ENCODE peak calls at places on chromosomes 13 and 19, in six cellular contexts. One of them, this sample, is unnamed.
A peak's percentile ranks its signal among the peaks of the same experiment; 100 is the strongest.

GRCh38 chr19:55372316-55373081 is 2.2 kb upstream of the IL11 start:
- DNase-seq in RCC 7860: peak; percentile 73
- DNase-seq in stimulated activated CD4-positive, alpha-beta T cell treated with anti-CD3 and anti-CD28 coated beads, Interleukin-4, amount 100 ng/mL, for 4 hours: no peak
- DNase-seq in mesenteric fat pad: no peak
- DNase-seq in Caco-2: peak; percentile 62
- DNase-seq in activated B cell treated with CpG ODN at 0.5 μM for 24 hours: no peak
- DNase-seq in this sample: no peak

GRCh38 chr19:10086032-10086903 is at the start of gene SHFL:
- DNase-seq in RCC 7860: no peak
- DNase-seq in stimulated activated CD4-positive, alpha-beta T cell treated with anti-CD3 and anti-CD28 coated beads, Interleukin-4, amount 100 ng/mL, for 4 hours: peak; percentile 83
- DNase-seq in mesenteric fat pad: peak; percentile 94
- DNase-seq in Caco-2: no peak
- DNase-seq in activated B cell treated with CpG ODN at 0.5 μM for 24 hours: peak; percentile 82
- DNase-seq in this sample: peak; percentile 82

GRCh38 chr13:39364797-39365468 is 238.1 kb downstream of the LHFPL6 start:
- DNase-seq in RCC 7860: no peak
- DNase-seq in stimulated activated CD4-positive, alpha-beta T cell treated with anti-CD3 and anti-CD28 coated beads, Interleukin-4, amount 100 ng/mL, for 4 hours: no peak
- DNase-seq in mesenteric fat pad: no peak
- DNase-seq in Caco-2: no peak
- DNase-seq in activated B cell treated with CpG ODN at 0.5 μM for 24 hours: no peak
- DNase-seq in this sample: no peak

GRCh38 chr13:33611016-33611805 is 206.7 kb upstream of the RFC3 start:
- DNase-seq in RCC 7860: peak; percentile 21
- DNase-seq in stimulated activated CD4-positive, alpha-beta T cell treated with anti-CD3 and anti-CD28 coated beads, Interleukin-4, amount 100 ng/mL, for 4 hours: no peak
- DNase-seq in mesenteric fat pad: no peak
- DNase-seq in Caco-2: no peak
- DNase-seq in activated B cell treated with CpG ODN at 0.5 μM for 24 hours: no peak
- DNase-seq in this sample: no peak

GRCh38 chr19:11092181-11092538 is 2.9 kb downstream of the LDLR start:
- DNase-seq in RCC 7860: peak; percentile 70
- DNase-seq in stimulated activated CD4-positive, alpha-beta T cell treated with anti-CD3 and anti-CD28 coated beads, Interleukin-4, amount 100 ng/mL, for 4 hours: peak; percentile 51
- DNase-seq in mesenteric fat pad: no peak
- DNase-seq in Caco-2: no peak
- DNase-seq in activated B cell treated with CpG ODN at 0.5 μM for 24 hours: no peak
- DNase-seq in this sample: no peak

GRCh38 chr13:80339841-80340642 is 884 bp downstream of the SPRY2 start:
- DNase-seq in RCC 7860: peak; percentile 18
- DNase-seq in stimulated activated CD4-positive, alpha-beta T cell treated with anti-CD3 and anti-CD28 coated beads, Interleukin-4, amount 100 ng/mL, for 4 hours: no peak
- DNase-seq in mesenteric fat pad: no peak
- DNase-seq in Caco-2: peak; percentile 62
- DNase-seq in activated B cell treated with CpG ODN at 0.5 μM for 24 hours: peak; percentile 26
- DNase-seq in this sample: peak; percentile 92

GRCh38 chr13:72258340-72258981 is 391.5 kb upstream of the DACH1 start:
- DNase-seq in RCC 7860: no peak
- DNase-seq in stimulated activated CD4-positive, alpha-beta T cell treated with anti-CD3 and anti-CD28 coated beads, Interleukin-4, amount 100 ng/mL, for 4 hours: no peak
- DNase-seq in mesenteric fat pad: no peak
- DNase-seq in Caco-2: no peak
- DNase-seq in activated B cell treated with CpG ODN at 0.5 μM for 24 hours: no peak
- DNase-seq in this sample: no peak

GRCh38 chr19:39156230-39156890 is 30.8 kb downstream of the PAK4 start:
- DNase-seq in RCC 7860: no peak
- DNase-seq in stimulated activated CD4-positive, alpha-beta T cell treated with anti-CD3 and anti-CD28 coated beads, Interleukin-4, amount 100 ng/mL, for 4 hours: no peak
- DNase-seq in mesenteric fat pad: no peak
- DNase-seq in Caco-2: no peak
- DNase-seq in activated B cell treated with CpG ODN at 0.5 μM for 24 hours: no peak
- DNase-seq in this sample: peak; percentile 33

GRCh38 chr19:49333426-49334288 is 1.5 kb upstream of the CD37 start:
- DNase-seq in RCC 7860: no peak
- DNase-seq in stimulated activated CD4-positive, alpha-beta T cell treated with anti-CD3 and anti-CD28 coated beads, Interleukin-4, amount 100 ng/mL, for 4 hours: peak; percentile 76
- DNase-seq in mesenteric fat pad: peak; percentile 88
- DNase-seq in Caco-2: peak; percentile 26
- DNase-seq in activated B cell treated with CpG ODN at 0.5 μM for 24 hours: peak; percentile 81
- DNase-seq in this sample: peak; percentile 79

GRCh38 chr19:8575467-8575997 is 1.7 kb downstream of the MYO1F start:
- DNase-seq in RCC 7860: no peak
- DNase-seq in stimulated activated CD4-positive, alpha-beta T cell treated with anti-CD3 and anti-CD28 coated beads, Interleukin-4, amount 100 ng/mL, for 4 hours: peak; percentile 52
- DNase-seq in mesenteric fat pad: no peak
- DNase-seq in Caco-2: no peak
- DNase-seq in activated B cell treated with CpG ODN at 0.5 μM for 24 hours: no peak
- DNase-seq in this sample: no peak

GRCh38 chr19:18698321-18699167 is 15.1 kb downstream of the CRTC1 start:
- DNase-seq in RCC 7860: no peak
- DNase-seq in stimulated activated CD4-positive, alpha-beta T cell treated with anti-CD3 and anti-CD28 coated beads, Interleukin-4, amount 100 ng/mL, for 4 hours: no peak
- DNase-seq in mesenteric fat pad: no peak
- DNase-seq in Caco-2: no peak
- DNase-seq in activated B cell treated with CpG ODN at 0.5 μM for 24 hours: no peak
- DNase-seq in this sample: no peak

GRCh38 chr13:30125422-30126073 is 181.8 kb downstream of the KATNAL1 start:
- DNase-seq in RCC 7860: no peak
- DNase-seq in stimulated activated CD4-positive, alpha-beta T cell treated with anti-CD3 and anti-CD28 coated beads, Interleukin-4, amount 100 ng/mL, for 4 hours: no peak
- DNase-seq in mesenteric fat pad: peak; percentile 22
- DNase-seq in Caco-2: no peak
- DNase-seq in activated B cell treated with CpG ODN at 0.5 μM for 24 hours: no peak
- DNase-seq in this sample: peak; percentile 76

GRCh38 chr19:43798546-43799409 is 3.5 kb downstream of the LYPD5 start:
- DNase-seq in RCC 7860: no peak
- DNase-seq in stimulated activated CD4-positive, alpha-beta T cell treated with anti-CD3 and anti-CD28 coated beads, Interleukin-4, amount 100 ng/mL, for 4 hours: peak; percentile 87
- DNase-seq in mesenteric fat pad: no peak
- DNase-seq in Caco-2: peak; percentile 82
- DNase-seq in activated B cell treated with CpG ODN at 0.5 μM for 24 hours: no peak
- DNase-seq in this sample: peak; percentile 53

GRCh38 chr19:31534231-31534630 is 185.0 kb upstream of the TSHZ3 start:
- DNase-seq in RCC 7860: no peak
- DNase-seq in stimulated activated CD4-positive, alpha-beta T cell treated with anti-CD3 and anti-CD28 coated beads, Interleukin-4, amount 100 ng/mL, for 4 hours: no peak
- DNase-seq in mesenteric fat pad: no peak
- DNase-seq in Caco-2: no peak
- DNase-seq in activated B cell treated with CpG ODN at 0.5 μM for 24 hours: no peak
- DNase-seq in this sample: no peak

GRCh38 chr13:77370888-77371287 is 44.0 kb upstream of the MYCBP2 start:
- DNase-seq in RCC 7860: no peak
- DNase-seq in stimulated activated CD4-positive, alpha-beta T cell treated with anti-CD3 and anti-CD28 coated beads, Interleukin-4, amount 100 ng/mL, for 4 hours: no peak
- DNase-seq in mesenteric fat pad: no peak
- DNase-seq in Caco-2: no peak
- DNase-seq in activated B cell treated with CpG ODN at 0.5 μM for 24 hours: no peak
- DNase-seq in this sample: no peak

GRCh38 chr13:112513761-112514160 is 74.2 kb downstream of the TUBGCP3 start:
- DNase-seq in RCC 7860: no peak
- DNase-seq in stimulated activated CD4-positive, alpha-beta T cell treated with anti-CD3 and anti-CD28 coated beads, Interleukin-4, amount 100 ng/mL, for 4 hours: no peak
- DNase-seq in mesenteric fat pad: no peak
- DNase-seq in Caco-2: no peak
- DNase-seq in activated B cell treated with CpG ODN at 0.5 μM for 24 hours: no peak
- DNase-seq in this sample: no peak

GRCh38 chr19:58010507-58010906 is 7.9 kb upstream of the ZNF606 start:
- DNase-seq in RCC 7860: no peak
- DNase-seq in stimulated activated CD4-positive, alpha-beta T cell treated with anti-CD3 and anti-CD28 coated beads, Interleukin-4, amount 100 ng/mL, for 4 hours: no peak
- DNase-seq in mesenteric fat pad: no peak
- DNase-seq in Caco-2: no peak
- DNase-seq in activated B cell treated with CpG ODN at 0.5 μM for 24 hours: no peak
- DNase-seq in this sample: peak; percentile 58

GRCh38 chr13:98959775-98960325 is 18.0 kb downstream of the DOCK9 start:
- DNase-seq in RCC 7860: no peak
- DNase-seq in stimulated activated CD4-positive, alpha-beta T cell treated with anti-CD3 and anti-CD28 coated beads, Interleukin-4, amount 100 ng/mL, for 4 hours: no peak
- DNase-seq in mesenteric fat pad: no peak
- DNase-seq in Caco-2: no peak
- DNase-seq in activated B cell treated with CpG ODN at 0.5 μM for 24 hours: no peak
- DNase-seq in this sample: no peak

GRCh38 chr13:33845572-33846305 is 27.8 kb downstream of the RFC3 start:
- DNase-seq in RCC 7860: no peak
- DNase-seq in stimulated activated CD4-positive, alpha-beta T cell treated with anti-CD3 and anti-CD28 coated beads, Interleukin-4, amount 100 ng/mL, for 4 hours: no peak
- DNase-seq in mesenteric fat pad: no peak
- DNase-seq in Caco-2: no peak
- DNase-seq in activated B cell treated with CpG ODN at 0.5 μM for 24 hours: no peak
- DNase-seq in this sample: no peak

GRCh38 chr19:36245210-36246005 is 30.5 kb downstream of the ZNF146 start:
- DNase-seq in RCC 7860: no peak
- DNase-seq in stimulated activated CD4-positive, alpha-beta T cell treated with anti-CD3 and anti-CD28 coated beads, Interleukin-4, amount 100 ng/mL, for 4 hours: no peak
- DNase-seq in mesenteric fat pad: no peak
- DNase-seq in Caco-2: no peak
- DNase-seq in activated B cell treated with CpG ODN at 0.5 μM for 24 hours: no peak
- DNase-seq in this sample: peak; percentile 79

GRCh38 chr13:95931300-95932025 is 121.7 kb downstream of the UGGT2 start:
- DNase-seq in RCC 7860: no peak
- DNase-seq in stimulated activated CD4-positive, alpha-beta T cell treated with anti-CD3 and anti-CD28 coated beads, Interleukin-4, amount 100 ng/mL, for 4 hours: no peak
- DNase-seq in mesenteric fat pad: no peak
- DNase-seq in Caco-2: no peak
- DNase-seq in activated B cell treated with CpG ODN at 0.5 μM for 24 hours: no peak
- DNase-seq in this sample: no peak

GRCh38 chr13:60267498-60268202 is 103.9 kb upstream of the DIAPH3 start:
- DNase-seq in RCC 7860: no peak
- DNase-seq in stimulated activated CD4-positive, alpha-beta T cell treated with anti-CD3 and anti-CD28 coated beads, Interleukin-4, amount 100 ng/mL, for 4 hours: no peak
- DNase-seq in mesenteric fat pad: no peak
- DNase-seq in Caco-2: peak; percentile 81
- DNase-seq in activated B cell treated with CpG ODN at 0.5 μM for 24 hours: no peak
- DNase-seq in this sample: no peak

GRCh38 chr13:75774176-75774575 is 138.0 kb downstream of the LMO7 start:
- DNase-seq in RCC 7860: no peak
- DNase-seq in stimulated activated CD4-positive, alpha-beta T cell treated with anti-CD3 and anti-CD28 coated beads, Interleukin-4, amount 100 ng/mL, for 4 hours: no peak
- DNase-seq in mesenteric fat pad: no peak
- DNase-seq in Caco-2: no peak
- DNase-seq in activated B cell treated with CpG ODN at 0.5 μM for 24 hours: no peak
- DNase-seq in this sample: no peak

GRCh38 chr19:38663957-38664502 is 16.6 kb downstream of the ACTN4 start:
- DNase-seq in RCC 7860: no peak
- DNase-seq in stimulated activated CD4-positive, alpha-beta T cell treated with anti-CD3 and anti-CD28 coated beads, Interleukin-4, amount 100 ng/mL, for 4 hours: no peak
- DNase-seq in mesenteric fat pad: no peak
- DNase-seq in Caco-2: no peak
- DNase-seq in activated B cell treated with CpG ODN at 0.5 μM for 24 hours: no peak
- DNase-seq in this sample: peak; percentile 57

GRCh38 chr19:16446108-16447014 is 25.4 kb downstream of the EPS15L1 start:
- DNase-seq in RCC 7860: no peak
- DNase-seq in stimulated activated CD4-positive, alpha-beta T cell treated with anti-CD3 and anti-CD28 coated beads, Interleukin-4, amount 100 ng/mL, for 4 hours: no peak
- DNase-seq in mesenteric fat pad: no peak
- DNase-seq in Caco-2: no peak
- DNase-seq in activated B cell treated with CpG ODN at 0.5 μM for 24 hours: peak; percentile 33
- DNase-seq in this sample: no peak

GRCh38 chr19:46372901-46373572 is 26.1 kb downstream of the PPP5C start:
- DNase-seq in RCC 7860: peak; percentile 11
- DNase-seq in stimulated activated CD4-positive, alpha-beta T cell treated with anti-CD3 and anti-CD28 coated beads, Interleukin-4, amount 100 ng/mL, for 4 hours: no peak
- DNase-seq in mesenteric fat pad: peak; percentile 65
- DNase-seq in Caco-2: no peak
- DNase-seq in activated B cell treated with CpG ODN at 0.5 μM for 24 hours: no peak
- DNase-seq in this sample: no peak

GRCh38 chr19:16899566-16900075 is 10.8 kb downstream of the F2RL3 start:
- DNase-seq in RCC 7860: no peak
- DNase-seq in stimulated activated CD4-positive, alpha-beta T cell treated with anti-CD3 and anti-CD28 coated beads, Interleukin-4, amount 100 ng/mL, for 4 hours: no peak
- DNase-seq in mesenteric fat pad: no peak
- DNase-seq in Caco-2: no peak
- DNase-seq in activated B cell treated with CpG ODN at 0.5 μM for 24 hours: no peak
- DNase-seq in this sample: peak; percentile 85

GRCh38 chr13:54091884-54092283 is 1063.3 kb downstream of the OLFM4 start:
- DNase-seq in RCC 7860: no peak
- DNase-seq in stimulated activated CD4-positive, alpha-beta T cell treated with anti-CD3 and anti-CD28 coated beads, Interleukin-4, amount 100 ng/mL, for 4 hours: no peak
- DNase-seq in mesenteric fat pad: no peak
- DNase-seq in Caco-2: no peak
- DNase-seq in activated B cell treated with CpG ODN at 0.5 μM for 24 hours: no peak
- DNase-seq in this sample: no peak

GRCh38 chr19:40603071-40603718 is 2.0 kb downstream of the LTBP4 start:
- DNase-seq in RCC 7860: no peak
- DNase-seq in stimulated activated CD4-positive, alpha-beta T cell treated with anti-CD3 and anti-CD28 coated beads, Interleukin-4, amount 100 ng/mL, for 4 hours: no peak
- DNase-seq in mesenteric fat pad: no peak
- DNase-seq in Caco-2: peak; percentile 62
- DNase-seq in activated B cell treated with CpG ODN at 0.5 μM for 24 hours: no peak
- DNase-seq in this sample: no peak

GRCh38 chr19:10717054-10717355 is 874 bp upstream of the DNM2 start:
- DNase-seq in RCC 7860: no peak
- DNase-seq in stimulated activated CD4-positive, alpha-beta T cell treated with anti-CD3 and anti-CD28 coated beads, Interleukin-4, amount 100 ng/mL, for 4 hours: no peak
- DNase-seq in mesenteric fat pad: no peak
- DNase-seq in Caco-2: no peak
- DNase-seq in activated B cell treated with CpG ODN at 0.5 μM for 24 hours: no peak
- DNase-seq in this sample: no peak

GRCh38 chr13:33251131-33251629 is 34.4 kb downstream of the STARD13 start:
- DNase-seq in RCC 7860: peak; percentile 90
- DNase-seq in stimulated activated CD4-positive, alpha-beta T cell treated with anti-CD3 and anti-CD28 coated beads, Interleukin-4, amount 100 ng/mL, for 4 hours: no peak
- DNase-seq in mesenteric fat pad: no peak
- DNase-seq in Caco-2: no peak
- DNase-seq in activated B cell treated with CpG ODN at 0.5 μM for 24 hours: no peak
- DNase-seq in this sample: no peak

GRCh38 chr19:7953060-7953459 is 9.6 kb upstream of the TIMM44 start:
- DNase-seq in RCC 7860: no peak
- DNase-seq in stimulated activated CD4-positive, alpha-beta T cell treated with anti-CD3 and anti-CD28 coated beads, Interleukin-4, amount 100 ng/mL, for 4 hours: no peak
- DNase-seq in mesenteric fat pad: no peak
- DNase-seq in Caco-2: no peak
- DNase-seq in activated B cell treated with CpG ODN at 0.5 μM for 24 hours: no peak
- DNase-seq in this sample: no peak

GRCh38 chr13:19586904-19587634 is 25.7 kb upstream of the TPTE2 start:
- DNase-seq in RCC 7860: peak; percentile 48
- DNase-seq in stimulated activated CD4-positive, alpha-beta T cell treated with anti-CD3 and anti-CD28 coated beads, Interleukin-4, amount 100 ng/mL, for 4 hours: peak; percentile 79
- DNase-seq in mesenteric fat pad: no peak
- DNase-seq in Caco-2: no peak
- DNase-seq in activated B cell treated with CpG ODN at 0.5 μM for 24 hours: peak; percentile 38
- DNase-seq in this sample: peak; percentile 66

GRCh38 chr13:114106991-114107685 is 25.3 kb downstream of the RASA3 start:
- DNase-seq in RCC 7860: no peak
- DNase-seq in stimulated activated CD4-positive, alpha-beta T cell treated with anti-CD3 and anti-CD28 coated beads, Interleukin-4, amount 100 ng/mL, for 4 hours: no peak
- DNase-seq in mesenteric fat pad: peak; percentile 80
- DNase-seq in Caco-2: peak; percentile 29
- DNase-seq in activated B cell treated with CpG ODN at 0.5 μM for 24 hours: no peak
- DNase-seq in this sample: peak; percentile 59

GRCh38 chr13:27370305-27370853 is 54.0 kb upstream of the GTF3A start:
- DNase-seq in RCC 7860: no peak
- DNase-seq in stimulated activated CD4-positive, alpha-beta T cell treated with anti-CD3 and anti-CD28 coated beads, Interleukin-4, amount 100 ng/mL, for 4 hours: no peak
- DNase-seq in mesenteric fat pad: no peak
- DNase-seq in Caco-2: no peak
- DNase-seq in activated B cell treated with CpG ODN at 0.5 μM for 24 hours: no peak
- DNase-seq in this sample: no peak

GRCh38 chr19:51422053-51422448 is 4.6 kb upstream of the SIGLEC10 start:
- DNase-seq in RCC 7860: peak; percentile 49
- DNase-seq in stimulated activated CD4-positive, alpha-beta T cell treated with anti-CD3 and anti-CD28 coated beads, Interleukin-4, amount 100 ng/mL, for 4 hours: peak; percentile 69
- DNase-seq in mesenteric fat pad: peak; percentile 94
- DNase-seq in Caco-2: peak; percentile 87
- DNase-seq in activated B cell treated with CpG ODN at 0.5 μM for 24 hours: peak; percentile 90
- DNase-seq in this sample: peak; percentile 89

GRCh38 chr19:38223119-38223523 is 901 bp downstream of the DPF1 start:
- DNase-seq in RCC 7860: no peak
- DNase-seq in stimulated activated CD4-positive, alpha-beta T cell treated with anti-CD3 and anti-CD28 coated beads, Interleukin-4, amount 100 ng/mL, for 4 hours: no peak
- DNase-seq in mesenteric fat pad: no peak
- DNase-seq in Caco-2: no peak
- DNase-seq in activated B cell treated with CpG ODN at 0.5 μM for 24 hours: no peak
- DNase-seq in this sample: no peak

GRCh38 chr13:23205807-23206206 is 25.0 kb downstream of the SGCG start:
- DNase-seq in RCC 7860: no peak
- DNase-seq in stimulated activated CD4-positive, alpha-beta T cell treated with anti-CD3 and anti-CD28 coated beads, Interleukin-4, amount 100 ng/mL, for 4 hours: no peak
- DNase-seq in mesenteric fat pad: no peak
- DNase-seq in Caco-2: no peak
- DNase-seq in activated B cell treated with CpG ODN at 0.5 μM for 24 hours: no peak
- DNase-seq in this sample: no peak

GRCh38 chr19:38049105-38049649 is 142.2 kb downstream of the SIPA1L3 start:
- DNase-seq in RCC 7860: no peak
- DNase-seq in stimulated activated CD4-positive, alpha-beta T cell treated with anti-CD3 and anti-CD28 coated beads, Interleukin-4, amount 100 ng/mL, for 4 hours: peak; percentile 58
- DNase-seq in mesenteric fat pad: no peak
- DNase-seq in Caco-2: no peak
- DNase-seq in activated B cell treated with CpG ODN at 0.5 μM for 24 hours: peak; percentile 55
- DNase-seq in this sample: no peak